ENCODE peak calls at places on chromosomes 7 and 10, in seven cellular contexts. F is psoas muscle, T is fibroblast of pulmonary artery, K is glutamatergic neuron, M is foreskin fibroblast, N is astrocyte, U is transverse colon. Y is an unnamed sample.

GRCh38 chr7:129100827-129101166 is 43.7 kb upstream of the TSPAN33 start:
- DNase-seq in F (no peak), T (no peak), K (no peak), M (no peak), N (no peak), U (no peak), Y (no peak)

GRCh38 chr10:35421553-35422178 is 85.4 kb downstream of the CCNY start:
- DNase-seq in F (no peak), T (peak; percentile 91), K (no peak), M (peak; percentile 93), N (peak; percentile 91), U (peak; percentile 26), Y (peak; percentile 93)

GRCh38 chr10:119655566-119656001 is 4.4 kb downstream of the BAG3 start:
- DNase-seq in F (peak; percentile 88), T (peak; percentile 83), K (no peak), M (peak; percentile 90), N (peak; percentile 83), U (peak; percentile 52), Y (peak; percentile 84)

GRCh38 chr10:63055705-63056104 is 77.4 kb upstream of the NRBF2 start:
- DNase-seq in F (no peak), T (no peak), K (no peak), M (no peak), N (no peak), U (no peak), Y (no peak)

GRCh38 chr10:126458453-126458852 is 70.2 kb upstream of the ADAM12 start:
- DNase-seq in F (no peak), T (peak; percentile 42), K (no peak), M (peak; percentile 85), N (peak; percentile 39), U (no peak), Y (peak; percentile 74)

GRCh38 chr10:58971806-58972491 is 204.5 kb upstream of the PHYHIPL start:
- DNase-seq in F (no peak), T (no peak), K (no peak), M (no peak), N (no peak), U (no peak), Y (no peak)

GRCh38 chr7:96287168-96287567 is 34.7 kb downstream of the SLC25A13 start:
- DNase-seq in F (no peak), T (no peak), K (no peak), M (no peak), N (no peak), U (no peak), Y (no peak)

GRCh38 chr10:32963102-32963501 is 5.1 kb upstream of the ITGB1 start:
- DNase-seq in F (no peak), T (peak; percentile 92), K (no peak), M (peak; percentile 83), N (peak; percentile 87), U (no peak), Y (peak; percentile 92)

GRCh38 chr10:19706904-19707303 is 109.3 kb upstream of the PLXDC2 start:
- DNase-seq in F (no peak), T (no peak), K (no peak), M (no peak), N (no peak), U (no peak), Y (no peak)

GRCh38 chr10:12348870-12349627 is at the start of gene CAMK1D:
- DNase-seq in F (peak; percentile 87), T (peak; percentile 52), K (peak; percentile 81), M (peak; percentile 86), N (peak; percentile 61), U (peak; percentile 91), Y (peak; percentile 75)

GRCh38 chr10:103768345-103768744 is 87.0 kb downstream of the SH3PXD2A start:
- DNase-seq in F (peak; percentile 36), T (no peak), K (no peak), M (no peak), N (no peak), U (no peak), Y (no peak)

GRCh38 chr7:92740713-92741126 is 95.7 kb downstream of the CDK6 start:
- DNase-seq in F (no peak), T (peak; percentile 73), K (no peak), M (peak; percentile 74), N (peak; percentile 95), U (no peak), Y (peak; percentile 91)

GRCh38 chr10:9853405-9854010 is 1164.2 kb upstream of the CELF2 start:
- DNase-seq in F (no peak), T (peak; percentile 33), K (peak; percentile 63), M (no peak), N (no peak), U (no peak), Y (peak; percentile 33)

GRCh38 chr10:2839081-2839725 is 228.1 kb upstream of the PFKP start:
- DNase-seq in F (no peak), T (peak; percentile 0), K (peak; percentile 53), M (no peak), N (no peak), U (peak; percentile 41), Y (peak; percentile 2)

GRCh38 chr7:45112648-45113047 is 1.2 kb upstream of the TBRG4 start:
- DNase-seq in F (no peak), T (no peak), K (no peak), M (peak; percentile 25), N (peak; percentile 64), U (no peak), Y (peak; percentile 9)

GRCh38 chr10:131080571-131080970 is 230.9 kb downstream of the TCERG1L start:
- DNase-seq in F (no peak), T (no peak), K (no peak), M (no peak), N (no peak), U (no peak), Y (no peak)

GRCh38 chr10:43039629-43040481 is 37.0 kb upstream of the RET start:
- DNase-seq in F (no peak), T (no peak), K (no peak), M (no peak), N (no peak), U (no peak), Y (no peak)

GRCh38 chr10:43671659-43672555 is 23.2 kb upstream of the ZNF32 start:
- DNase-seq in F (no peak), T (peak; percentile 86), K (peak; percentile 43), M (peak; percentile 82), N (peak; percentile 47), U (peak; percentile 30), Y (peak; percentile 76)

GRCh38 chr7:106622654-106623314 is 38.2 kb downstream of the CCDC71L start:
- DNase-seq in F (no peak), T (no peak), K (no peak), M (no peak), N (no peak), U (no peak), Y (no peak)
- TF ChIP-seq CTCF in F (no peak), T (no peak), K (no peak), M (no peak), N (no peak), U (no peak), Y (no peak)

DNA sequence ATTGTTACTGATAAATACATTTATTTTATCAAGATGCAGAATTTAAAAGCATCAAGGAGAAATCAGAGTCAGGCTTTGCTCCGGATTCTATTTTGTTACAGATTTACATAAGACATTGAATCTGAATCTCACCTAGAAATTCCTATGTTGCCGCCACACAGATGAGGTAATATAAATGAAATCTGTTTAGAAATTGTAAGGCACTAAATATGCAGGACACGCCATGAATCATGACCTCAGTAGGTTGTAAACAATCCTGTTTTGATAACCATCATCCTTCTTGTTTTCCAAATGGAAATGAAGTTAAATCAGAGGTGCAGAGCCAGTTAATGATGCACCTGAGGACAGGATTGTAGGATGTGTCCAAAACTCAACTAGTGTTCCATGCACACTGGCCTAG is 778.0 kb downstream of the MAGI2 start:
- DNase-seq in F (no peak), T (no peak), K (no peak), M (no peak), N (no peak), U (no peak), Y (no peak)
- TF ChIP-seq CTCF in F (no peak), T (no peak), K (no peak), M (no peak), N (no peak), U (no peak), Y (no peak)

GRCh38 chr7:74306737-74307469 is 17.7 kb downstream of the CLIP2 start:
- DNase-seq in F (peak; percentile 63), T (peak; percentile 74), K (peak; percentile 70), M (peak; percentile 87), N (peak; percentile 75), U (peak; percentile 38), Y (peak; percentile 30)
- TF ChIP-seq CTCF in F (no peak), T (no peak), K (no peak), M (no peak), N (no peak), U (no peak), Y (no peak)

GRCh38 chr7:151559557-151560183 is 40.0 kb upstream of the RHEB start:
- DNase-seq in F (no peak), T (no peak), K (no peak), M (no peak), N (no peak), U (no peak), Y (no peak)
- TF ChIP-seq CTCF in F (no peak), T (no peak), K (no peak), M (no peak), N (no peak), U (no peak), Y (no peak)